ENCODE peak calls at places on chromosomes 11 and 22, in eight cellular contexts. One of them, this sample, is unnamed.

GRCh38 chr11:746289-747175 is 732 bp upstream of the TALDO1 start:
- DNase-seq in GM13977: peak
- DNase-seq in mucosa of descending colon: no peak
- DNase-seq in progenitor cell of endocrine pancreas: no peak
- DNase-seq in fibroblast of lung: no peak
- DNase-seq in psoas muscle: no peak
- DNase-seq in neural progenitor cell: peak
- DNase-seq in T-helper 1 cell: no peak
- DNase-seq in this sample: no peak

GRCh38 chr22:22103078-22103593 is 120.5 kb upstream of the TOP3B start:
- DNase-seq in psoas muscle: no peak
- DNase-seq in fibroblast of lung: no peak
- DNase-seq in neural progenitor cell: peak
- DNase-seq in GM13977: no peak
- DNase-seq in T-helper 1 cell: no peak
- DNase-seq in mucosa of descending colon: no peak
- DNase-seq in progenitor cell of endocrine pancreas: no peak
- DNase-seq in this sample: no peak

GRCh38 chr11:100955318-100955717 is 174.3 kb downstream of the PGR start:
- DNase-seq in T-helper 1 cell: no peak
- DNase-seq in GM13977: no peak
- DNase-seq in fibroblast of lung: no peak
- DNase-seq in psoas muscle: no peak
- DNase-seq in progenitor cell of endocrine pancreas: no peak
- DNase-seq in mucosa of descending colon: no peak
- DNase-seq in neural progenitor cell: no peak
- DNase-seq in this sample: no peak

GRCh38 chr11:116500002-116500832 is 272.6 kb downstream of the BUD13 start:
- DNase-seq in progenitor cell of endocrine pancreas: no peak
- DNase-seq in fibroblast of lung: no peak
- DNase-seq in GM13977: no peak
- DNase-seq in psoas muscle: no peak
- DNase-seq in neural progenitor cell: no peak
- DNase-seq in mucosa of descending colon: no peak
- DNase-seq in T-helper 1 cell: no peak
- DNase-seq in this sample: no peak

GRCh38 chr11:56876621-56877312 is 111.9 kb upstream of the OR5AK2 start:
- DNase-seq in neural progenitor cell: no peak
- DNase-seq in mucosa of descending colon: no peak
- DNase-seq in fibroblast of lung: no peak
- DNase-seq in progenitor cell of endocrine pancreas: no peak
- DNase-seq in GM13977: no peak
- DNase-seq in T-helper 1 cell: no peak
- DNase-seq in psoas muscle: no peak
- DNase-seq in this sample: no peak

GRCh38 chr22:39814899-39815298 is 78.7 kb downstream of the ENTHD1 start:
- DNase-seq in psoas muscle: no peak
- DNase-seq in progenitor cell of endocrine pancreas: no peak
- DNase-seq in neural progenitor cell: no peak
- DNase-seq in GM13977: no peak
- DNase-seq in fibroblast of lung: peak
- DNase-seq in T-helper 1 cell: no peak
- DNase-seq in mucosa of descending colon: no peak
- DNase-seq in this sample: no peak

GRCh38 chr11:114026355-114026754 is 33.2 kb upstream of the ZBTB16 start:
- DNase-seq in neural progenitor cell: peak
- DNase-seq in mucosa of descending colon: no peak
- DNase-seq in T-helper 1 cell: peak
- DNase-seq in psoas muscle: no peak
- DNase-seq in progenitor cell of endocrine pancreas: no peak
- DNase-seq in GM13977: no peak
- DNase-seq in fibroblast of lung: peak
- DNase-seq in this sample: peak

GRCh38 chr11:103773059-103773458 is 263.4 kb upstream of the DDI1 start:
- DNase-seq in T-helper 1 cell: no peak
- DNase-seq in neural progenitor cell: no peak
- DNase-seq in mucosa of descending colon: no peak
- DNase-seq in GM13977: no peak
- DNase-seq in psoas muscle: no peak
- DNase-seq in fibroblast of lung: peak
- DNase-seq in progenitor cell of endocrine pancreas: no peak
- DNase-seq in this sample: no peak

GRCh38 chr22:37345863-37346514 is 63.7 kb downstream of the CYTH4 start:
- DNase-seq in GM13977: no peak
- DNase-seq in progenitor cell of endocrine pancreas: no peak
- DNase-seq in mucosa of descending colon: peak
- DNase-seq in T-helper 1 cell: no peak
- DNase-seq in fibroblast of lung: peak
- DNase-seq in neural progenitor cell: no peak
- DNase-seq in psoas muscle: no peak
- DNase-seq in this sample: no peak

GRCh38 chr11:68342459-68343158 is 30.2 kb downstream of the LRP5 start:
- DNase-seq in mucosa of descending colon: no peak
- DNase-seq in fibroblast of lung: no peak
- DNase-seq in T-helper 1 cell: no peak
- DNase-seq in neural progenitor cell: peak
- DNase-seq in psoas muscle: no peak
- DNase-seq in GM13977: no peak
- DNase-seq in progenitor cell of endocrine pancreas: peak
- DNase-seq in this sample: no peak

GRCh38 chr11:132115454-132115853 is 745.0 kb downstream of the NTM start:
- DNase-seq in mucosa of descending colon: no peak
- DNase-seq in T-helper 1 cell: no peak
- DNase-seq in GM13977: no peak
- DNase-seq in fibroblast of lung: peak
- DNase-seq in psoas muscle: no peak
- DNase-seq in neural progenitor cell: no peak
- DNase-seq in progenitor cell of endocrine pancreas: no peak
- DNase-seq in this sample: no peak

This sample was measured in CD8-positive, alpha-beta T cell.